ENCODE peak calls at places on chromosomes 1 and 21, in ten cellular contexts. P, R, M, J, F, S, Z, Y, N and V are unnamed samples.

GRCh38 chr21:43352568-43353281 is 74.2 kb downstream of the SIK1 start:
- DNase-seq in P (peak), R (no peak), M (peak), J (no peak), F (no peak), S (no peak), Z (no peak), Y (no peak), N (no peak), V (no peak)

GRCh38 chr1:22143065-22143514 is at the start of gene WNT4:
- DNase-seq in P (no peak), R (no peak), M (no peak), J (no peak), F (peak), S (no peak), Z (no peak), Y (no peak), N (no peak), V (no peak)

GRCh38 chr1:6601865-6602668 is 602 bp downstream of the KLHL21 start:
- DNase-seq in P (no peak), R (peak), M (peak), J (no peak), F (peak), S (no peak), Z (no peak), Y (no peak), N (no peak), V (peak)

GRCh38 chr1:36836916-36837315 is 197.4 kb downstream of the GRIK3 start:
- DNase-seq in P (no peak), R (no peak), M (no peak), J (no peak), F (no peak), S (no peak), Z (no peak), Y (no peak), N (no peak), V (no peak)

GRCh38 chr1:32413507-32414185 is 19.4 kb upstream of the BSDC1 start:
- DNase-seq in P (peak), R (peak), M (peak), J (peak), F (peak), S (peak), Z (no peak), Y (peak), N (no peak), V (no peak)

GRCh38 chr1:218304281-218305039 is 19.4 kb downstream of the RRP15 start:
- DNase-seq in P (no peak), R (no peak), M (no peak), J (no peak), F (no peak), S (no peak), Z (no peak), Y (no peak), N (no peak), V (no peak)

GRCh38 chr1:106290805-106291537 is 765.5 kb upstream of the PRMT6 start:
- DNase-seq in P (no peak), R (no peak), M (no peak), J (no peak), F (no peak), S (no peak), Z (no peak), Y (no peak), N (no peak), V (no peak)

GRCh38 chr1:246681822-246682221 is 42.4 kb upstream of the SCCPDH start:
- DNase-seq in P (no peak), R (no peak), M (peak), J (no peak), F (no peak), S (no peak), Z (no peak), Y (no peak), N (no peak), V (no peak)

GRCh38 chr1:199290186-199290585 is 651.3 kb downstream of the PTPRC start:
- DNase-seq in P (no peak), R (no peak), M (no peak), J (no peak), F (no peak), S (no peak), Z (no peak), Y (no peak), N (no peak), V (no peak)

GRCh38 chr1:170402451-170403311 is 129.3 kb upstream of the GORAB start:
- DNase-seq in P (no peak), R (no peak), M (no peak), J (no peak), F (no peak), S (no peak), Z (no peak), Y (no peak), N (no peak), V (no peak)

GRCh38 chr1:18299441-18300338 is 181.0 kb upstream of the KLHDC7A start:
- DNase-seq in P (no peak), R (no peak), M (peak), J (no peak), F (peak), S (no peak), Z (no peak), Y (no peak), N (no peak), V (no peak)